ENCODE peak calls at places on chromosomes 16 and 17, in five cellular contexts. O is endodermal cell, C is tibial artery, M is H9, K is heart left ventricle. F is an unnamed sample. For H3K4me1, the result is how much of the 10 kb centered on the place peaks cover.

GRCh38 chr17:63842540-63843386 is at the start of gene SMARCD2:
- DNase-seq in C (peak), K (peak), O (peak), M (peak), F (peak)

GRCh38 chr16:78310990-78311561 is 211.6 kb downstream of the WWOX start:
- DNase-seq in M (peak), K (no peak), O (peak), C (no peak), F (no peak)

GRCh38 chr17:44222112-44222869 is 2.8 kb upstream of the UBTF start:
- DNase-seq in C (peak), O (peak), M (peak), K (peak), F (peak)

GRCh38 chr17:36755586-36755985 is 154.2 kb downstream of the MRM1 start:
- DNase-seq in M (peak), C (no peak), O (peak), K (no peak), F (no peak)

GRCh38 chr16:88297178-88297720 is 85.5 kb upstream of the ZNF469 start:
- DNase-seq in O (no peak), C (no peak), M (no peak), K (peak), F (no peak)

GRCh38 chr17:27049104-27049784 is 244.7 kb upstream of the WSB1 start:
- DNase-seq in C (no peak), K (no peak), M (no peak), O (no peak), F (no peak)

GRCh38 chr16:4693956-4694663 is 748 bp downstream of the NUDT16L1 start:
- DNase-seq in K (peak), C (peak), M (peak), O (peak), F (peak)

GRCh38 chr17:75576661-75577060 is 10.9 kb upstream of the MYO15B start:
- DNase-seq in K (no peak), C (no peak), M (no peak), O (no peak), F (no peak)

GRCh38 chr16:4679854-4680636 is 13.3 kb upstream of the NUDT16L1 start:
- DNase-seq in K (peak), C (peak), O (peak), M (no peak), F (peak)

GRCh38 chr17:59139939-59140338 is 15.0 kb downstream of the SKA2 start:
- DNase-seq in C (no peak), M (no peak), O (no peak), K (no peak), F (no peak)

GRCh38 chr17:73652886-73653480 is 8.7 kb upstream of the SDK2 start:
- DNase-seq in C (no peak), M (no peak), O (no peak), K (no peak), F (no peak)

GRCh38 chr16:1183235-1183907 is 30.5 kb downstream of the CACNA1H start:
- DNase-seq in O (no peak), K (no peak), C (peak), M (no peak), F (peak)

GRCh38 chr17:48570325-48571023 is 7.7 kb downstream of the HOXB4 start:
- DNase-seq in O (peak), M (peak), C (no peak), K (no peak), F (peak)

GRCh38 chr16:56195151-56195550 is 3.9 kb downstream of the GNAO1 start:
- DNase-seq in C (no peak), K (no peak), O (no peak), M (no peak), F (no peak)

GRCh38 chr17:64984776-64985521 is 65.7 kb upstream of the LRRC37A3 start:
- DNase-seq in M (no peak), C (no peak), O (no peak), K (no peak), F (no peak)

GRCh38 chr17:73293480-73293911 is 18.3 kb downstream of the CDC42EP4 start:
- DNase-seq in C (peak), K (no peak), M (no peak), O (no peak), F (peak)

GRCh38 chr16:84286568-84287220 is 8.0 kb upstream of the WFDC1 start:
- DNase-seq in M (no peak), O (no peak), C (peak), K (peak), F (peak)

GRCh38 chr16:68234188-68235104 is 1.5 kb downstream of the ESRP2 start:
- DNase-seq in K (peak), O (peak), M (peak), C (peak), F (no peak)

GRCh38 chr17:20074001-20074400 is 64.8 kb downstream of the SPECC1 start:
- DNase-seq in C (no peak), K (no peak), O (no peak), M (no peak), F (no peak)

GRCh38 chr17:59505610-59506276 is 59.7 kb upstream of the DHX40 start:
- DNase-seq in K (no peak), M (no peak), O (peak), C (no peak), F (no peak)

DNA sequence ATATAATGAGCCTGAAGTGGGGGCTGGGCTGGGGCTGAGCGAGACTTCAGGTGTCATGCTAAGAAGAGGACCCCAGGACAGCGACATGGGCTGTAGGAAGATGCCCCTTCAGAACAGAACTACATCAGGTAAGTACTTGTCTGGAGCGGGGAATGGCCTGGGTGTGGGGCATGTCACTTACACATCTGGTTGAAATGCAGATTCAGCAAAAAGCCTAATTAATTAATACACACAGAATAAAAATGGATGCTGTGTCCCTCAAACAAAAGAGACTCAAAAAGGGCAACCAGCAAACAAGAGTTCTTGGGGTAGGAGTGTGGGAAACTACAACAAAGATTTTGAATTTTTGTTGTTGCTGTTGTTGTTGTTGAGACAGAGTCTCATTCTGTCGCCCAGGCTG is 11.8 kb downstream of the CMTM2 start:
- DNase-seq in K (no peak), C (no peak), M (no peak), O (no peak), F (no peak)
- H3K4me1 ChIP-seq in K (under half), C (under half), M (under half), O (under half), F (under half)

GRCh38 chr17:80992948-80993624 is 1.4 kb downstream of the CHMP6 start:
- DNase-seq in K (no peak), C (no peak), M (no peak), O (peak), F (no peak)
- H3K4me1 ChIP-seq in K (under half), C (under half), M (under half), O (under half), F (under half)

GRCh38 chr16:11612110-11612981 is 25.6 kb upstream of the LITAF start:
- DNase-seq in K (no peak), O (peak), M (no peak), C (no peak), F (no peak)
- H3K4me1 ChIP-seq in K (under half), O (under half), M (under half), C (under half), F (under half)

GRCh38 chr16:85987750-85988078 is 88.8 kb downstream of the IRF8 start:
- DNase-seq in K (no peak), C (no peak), M (no peak), O (no peak), F (no peak)
- H3K4me1 ChIP-seq in K (under half), C (under half), M (under half), O (under half), F (under half)

GRCh38 chr16:13936596-13937081 is 16.7 kb downstream of the ERCC4 start:
- DNase-seq in O (no peak), C (peak), M (no peak), K (no peak), F (no peak)

GRCh38 chr16:13938480-13938879 is 18.5 kb downstream of the ERCC4 start:
- DNase-seq in M (no peak), K (no peak), C (no peak), O (no peak), F (no peak)

GRCh38 chr16:13939821-13940220 is 19.9 kb downstream of the ERCC4 start:
- DNase-seq in O (no peak), M (no peak), K (no peak), C (no peak), F (no peak)

GRCh38 chr16:13937411-13937810 is 17.5 kb downstream of the ERCC4 start:
- DNase-seq in K (no peak), M (no peak), C (no peak), O (no peak), F (no peak)

DNA sequence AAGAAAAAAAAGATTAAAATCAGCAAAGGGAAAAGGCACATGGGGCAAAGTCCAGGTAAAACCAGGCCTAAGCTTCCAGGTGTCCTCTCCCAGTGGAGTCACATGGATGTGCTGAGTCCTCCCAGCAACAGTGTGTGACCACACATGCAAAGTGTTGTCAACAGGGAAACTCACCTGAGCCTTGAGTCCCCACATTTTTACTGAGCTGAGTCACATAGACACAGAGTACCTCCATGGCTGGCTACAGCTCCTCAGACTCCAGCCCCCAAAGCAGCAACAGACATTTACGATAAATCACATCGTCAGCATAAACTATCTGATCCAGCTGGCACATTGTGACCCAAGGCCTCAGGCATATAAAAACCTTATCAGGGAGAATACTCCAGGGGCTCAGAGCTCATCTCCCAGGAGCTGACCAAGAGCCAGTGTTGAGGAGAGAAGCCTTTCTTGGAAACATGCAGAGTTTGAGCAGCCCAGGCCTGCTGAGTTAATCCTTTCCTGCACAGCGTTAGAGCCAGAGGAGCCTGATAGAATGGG is 20.5 kb downstream of the ERCC4 start:
- DNase-seq in O (peak), K (no peak), M (no peak), C (no peak), F (no peak)
- H3K4me1 ChIP-seq in O (under half), K (under half), M (under half), C (under half), F (under half)

F was measured in right cardiac atrium.